ENCODE peak calls at places on chromosomes 3 and 15, in eight cellular contexts. W is activated T-cell treated with anti-CD3 and anti-CD28 coated beads, Interleukin-2, amount 50 U/mL, for 72 hours; L is stimulated activated CD4-positive, alpha-beta T cell treated with anti-CD3 and anti-CD28 coated beads, Interleukin-1b, Interleukin-23, amount 100 ng/mL, for 4 hours; N is left ventricle myocardium inferior; Z is activated T-helper 1 cell treated with anti-CD3 and anti-CD28 coated beads, Interleukin-12 subunit alpha, Interleukin-12 subunit beta, Interleukin-2, Interleukin-4 antibody, amounts not matched to agents 30 ng/mL and 10 ng/mL and 1 ng/mL, durations not matched to agents 14 hours and 24 hours and 36 hours; I is effector CD4-positive, alpha-beta T cell; U is Daoy; T is HTR-8/SVneo. R is an unnamed sample.

GRCh38 chr3:187706966-187707365 is 4.6 kb upstream of the RTP2 start:
- DNase-seq in U (no peak), L (no peak), T (no peak), N (peak; percentile 39), I (no peak), Z (no peak), W (no peak), R (no peak)

GRCh38 chr15:40871749-40872617 is 2.1 kb downstream of the RHOV start:
- DNase-seq in L (no peak), T (no peak), U (no peak), N (no peak), I (no peak), W (peak; percentile 21), Z (no peak), R (no peak)

GRCh38 chr15:101372960-101373525 is 78.0 kb upstream of the SNRPA1 start:
- DNase-seq in U (no peak), I (no peak), N (no peak), L (no peak), T (no peak), Z (no peak), W (no peak), R (no peak)

GRCh38 chr15:85312925-85313324 is 67.5 kb upstream of the AKAP13 start:
- DNase-seq in I (no peak), U (peak; percentile 28), T (no peak), L (no peak), Z (no peak), W (no peak), N (no peak), R (no peak)

GRCh38 chr15:101604124-101604874 is 47.9 kb downstream of the TM2D3 start:
- DNase-seq in Z (no peak), T (no peak), I (no peak), N (no peak), W (no peak), U (no peak), L (no peak), R (no peak)

GRCh38 chr3:139457066-139457465 is 19.2 kb downstream of the RBP2 start:
- DNase-seq in W (no peak), T (no peak), U (peak; percentile 24), N (no peak), Z (no peak), L (no peak), I (no peak), R (no peak)

GRCh38 chr15:68655686-68656437 is 77.1 kb downstream of the CORO2B start:
- DNase-seq in U (no peak), L (no peak), Z (no peak), W (no peak), I (no peak), N (no peak), T (no peak), R (no peak)

GRCh38 chr3:149233323-149233722 is 11.7 kb upstream of the CP start:
- DNase-seq in W (no peak), L (no peak), I (no peak), N (no peak), Z (no peak), U (no peak), T (no peak), R (no peak)

GRCh38 chr3:66808891-66809578 is 189.1 kb upstream of the KBTBD8 start:
- DNase-seq in N (no peak), U (no peak), I (no peak), W (no peak), Z (no peak), L (no peak), T (no peak), R (no peak)

GRCh38 chr3:45571969-45572368 is 22.6 kb upstream of the LIMD1 start:
- DNase-seq in N (no peak), T (no peak), Z (no peak), U (no peak), L (no peak), I (no peak), W (no peak), R (no peak)

GRCh38 chr3:193614430-193614829 is 21.4 kb downstream of the OPA1 start:
- DNase-seq in N (no peak), I (no peak), U (no peak), T (no peak), W (no peak), Z (no peak), L (no peak), R (no peak)

R was measured in activated gamma-delta T cell treated with Interleukin-2 at 50 U/mL for 16 hours.